ENCODE peak calls at places on chromosomes 7 and 10, in five cellular contexts. One of them, this sample, is unnamed.

GRCh38 chr7:142438235-142438922 is 180.5 kb upstream of the PRSS58 start:
- DNase-seq in body of pancreas: peak; percentile 57
- DNase-seq in thyroid gland: peak; percentile 13
- DNase-seq in cardiac muscle cell: peak; percentile 57
- DNase-seq in tibial nerve: no peak
- DNase-seq in this sample: peak; percentile 75

GRCh38 chr7:156603629-156604028 is 36.9 kb upstream of the RNF32 start:
- DNase-seq in cardiac muscle cell: no peak
- DNase-seq in body of pancreas: no peak
- DNase-seq in tibial nerve: no peak
- DNase-seq in thyroid gland: no peak
- DNase-seq in this sample: no peak

GRCh38 chr7:104207348-104207730 is 474 bp downstream of the ORC5 start:
- DNase-seq in thyroid gland: no peak
- DNase-seq in body of pancreas: no peak
- DNase-seq in tibial nerve: no peak
- DNase-seq in cardiac muscle cell: peak; percentile 12
- DNase-seq in this sample: no peak

GRCh38 chr7:70600993-70601392 is 531.0 kb upstream of the GALNT17 start:
- DNase-seq in body of pancreas: no peak
- DNase-seq in tibial nerve: no peak
- DNase-seq in thyroid gland: no peak
- DNase-seq in cardiac muscle cell: no peak
- DNase-seq in this sample: no peak

GRCh38 chr7:108009873-108010272 is 6.9 kb upstream of the LAMB1 start:
- DNase-seq in tibial nerve: no peak
- DNase-seq in cardiac muscle cell: no peak
- DNase-seq in thyroid gland: no peak
- DNase-seq in body of pancreas: no peak
- DNase-seq in this sample: no peak

GRCh38 chr7:44460325-44460724 is 30.1 kb downstream of the NUDCD3 start:
- DNase-seq in tibial nerve: no peak
- DNase-seq in body of pancreas: no peak
- DNase-seq in cardiac muscle cell: no peak
- DNase-seq in thyroid gland: no peak
- DNase-seq in this sample: no peak

GRCh38 chr10:61919646-61920215 is 18.2 kb downstream of the ARID5B start:
- DNase-seq in body of pancreas: no peak
- DNase-seq in tibial nerve: no peak
- DNase-seq in thyroid gland: no peak
- DNase-seq in cardiac muscle cell: no peak
- DNase-seq in this sample: no peak

GRCh38 chr7:18566829-18567228 is 71.3 kb downstream of the HDAC9 start:
- DNase-seq in tibial nerve: no peak
- DNase-seq in cardiac muscle cell: no peak
- DNase-seq in body of pancreas: no peak
- DNase-seq in thyroid gland: no peak
- DNase-seq in this sample: no peak

GRCh38 chr10:132058111-132058745 is 7.5 kb upstream of the JAKMIP3 start:
- DNase-seq in cardiac muscle cell: no peak
- DNase-seq in body of pancreas: no peak
- DNase-seq in tibial nerve: no peak
- DNase-seq in thyroid gland: no peak
- DNase-seq in this sample: peak; percentile 33

GRCh38 chr10:11210211-11210922 is 192.7 kb downstream of the CELF2 start:
- DNase-seq in cardiac muscle cell: no peak
- DNase-seq in tibial nerve: no peak
- DNase-seq in body of pancreas: no peak
- DNase-seq in thyroid gland: peak; percentile 68
- DNase-seq in this sample: no peak

GRCh38 chr7:11557627-11558026 is 274.4 kb downstream of the THSD7A start:
- DNase-seq in thyroid gland: no peak
- DNase-seq in body of pancreas: no peak
- DNase-seq in cardiac muscle cell: peak; percentile 11
- DNase-seq in tibial nerve: no peak
- DNase-seq in this sample: no peak
- TF ChIP-seq CTCF in thyroid gland: no peak
- TF ChIP-seq CTCF in body of pancreas: peak; percentile 30
- TF ChIP-seq CTCF in cardiac muscle cell: peak; percentile 54
- TF ChIP-seq CTCF in tibial nerve: peak; percentile 7
- TF ChIP-seq CTCF in this sample: no peak

GRCh38 chr7:31811650-31812461 is 124.8 kb downstream of the PPP1R17 start:
- DNase-seq in tibial nerve: no peak
- DNase-seq in cardiac muscle cell: no peak
- DNase-seq in body of pancreas: peak; percentile 10
- DNase-seq in thyroid gland: no peak
- DNase-seq in this sample: peak; percentile 42
- H3K27ac ChIP-seq in tibial nerve: peak overlapping the region; percentile 52
- H3K27ac ChIP-seq in cardiac muscle cell: no peak overlapping the region
- H3K27ac ChIP-seq in body of pancreas: peak overlapping the region; percentile 50
- H3K27ac ChIP-seq in thyroid gland: no peak overlapping the region
- H3K27ac ChIP-seq in this sample: no peak overlapping the region

GRCh38 chr7:152333134-152333533 is 102.7 kb downstream of the KMT2C start:
- DNase-seq in body of pancreas: no peak
- DNase-seq in cardiac muscle cell: no peak
- DNase-seq in tibial nerve: no peak
- DNase-seq in thyroid gland: no peak
- DNase-seq in this sample: no peak

GRCh38 chr7:152338553-152338952 is 97.2 kb downstream of the KMT2C start:
- DNase-seq in thyroid gland: no peak
- DNase-seq in cardiac muscle cell: no peak
- DNase-seq in tibial nerve: no peak
- DNase-seq in body of pancreas: no peak
- DNase-seq in this sample: no peak

GRCh38 chr7:152341039-152341913 is 94.5 kb downstream of the KMT2C start:
- DNase-seq in thyroid gland: peak; percentile 68
- DNase-seq in body of pancreas: peak; percentile 70
- DNase-seq in cardiac muscle cell: peak; percentile 46
- DNase-seq in tibial nerve: no peak
- DNase-seq in this sample: no peak

GRCh38 chr7:152335900-152336571 is 99.8 kb downstream of the KMT2C start:
- DNase-seq in tibial nerve: no peak
- DNase-seq in cardiac muscle cell: no peak
- DNase-seq in body of pancreas: no peak
- DNase-seq in thyroid gland: no peak
- DNase-seq in this sample: no peak

DNA sequence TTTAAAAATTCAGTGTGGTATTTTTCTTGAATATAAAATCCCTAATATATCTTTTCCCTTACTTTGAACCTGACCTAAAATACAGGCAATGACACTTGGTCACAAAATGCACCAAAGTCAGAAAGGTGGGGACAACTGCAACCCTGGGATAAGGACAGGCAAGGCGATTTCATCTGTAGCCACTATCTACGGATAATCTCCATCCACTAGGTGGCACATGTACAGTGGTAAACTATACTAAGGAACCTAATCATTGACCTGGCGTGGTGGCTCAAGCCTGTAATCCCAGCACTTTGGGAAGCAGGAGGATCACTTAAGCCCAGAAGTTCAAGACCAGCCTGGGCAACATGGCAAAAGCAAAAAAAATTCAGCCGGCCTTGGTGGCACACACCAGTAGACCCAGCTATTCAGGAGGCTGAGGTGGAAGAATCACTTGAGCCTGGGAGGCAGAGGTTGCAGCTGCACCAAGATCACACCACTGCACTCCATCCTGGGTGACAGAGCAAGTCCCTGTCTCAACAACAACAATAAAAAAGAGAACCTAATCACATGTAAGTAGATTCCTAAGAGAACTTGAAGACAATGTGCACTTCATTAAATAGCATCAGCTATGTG is 98.9 kb downstream of the KMT2C start:
- DNase-seq in thyroid gland: no peak
- DNase-seq in body of pancreas: peak; percentile 18
- DNase-seq in cardiac muscle cell: peak; percentile 9
- DNase-seq in tibial nerve: no peak
- DNase-seq in this sample: no peak
- H3K4me1 ChIP-seq in thyroid gland: peaks cover 40% of the 10 kb centered on the region
- H3K4me1 ChIP-seq in body of pancreas: peaks cover 27% of the 10 kb centered on the region
- H3K4me1 ChIP-seq in cardiac muscle cell: peaks cover 9% of the 10 kb centered on the region
- H3K4me1 ChIP-seq in tibial nerve: peaks cover 72% of the 10 kb centered on the region
- H3K4me1 ChIP-seq in this sample: peaks cover 10% of the 10 kb centered on the region

GRCh38 chr7:155371884-155372781 is 74.5 kb downstream of the INSIG1 start:
- DNase-seq in tibial nerve: no peak
- DNase-seq in thyroid gland: no peak
- DNase-seq in body of pancreas: peak; percentile 40
- DNase-seq in cardiac muscle cell: no peak
- DNase-seq in this sample: peak; percentile 89
- TF ChIP-seq CTCF in tibial nerve: peak; percentile 12
- TF ChIP-seq CTCF in thyroid gland: no peak
- TF ChIP-seq CTCF in body of pancreas: peak; percentile 35
- TF ChIP-seq CTCF in cardiac muscle cell: peak; percentile 37
- TF ChIP-seq CTCF in this sample: peak; percentile 31

GRCh38 chr7:137878333-137878961 is 31.7 kb upstream of the DGKI start:
- DNase-seq in cardiac muscle cell: no peak
- DNase-seq in thyroid gland: peak; percentile 73
- DNase-seq in body of pancreas: peak; percentile 36
- DNase-seq in tibial nerve: no peak
- DNase-seq in this sample: peak; percentile 68
- H3K27ac ChIP-seq in cardiac muscle cell: peak overlapping the region; percentile 26
- H3K27ac ChIP-seq in thyroid gland: peak overlapping the region; percentile 90
- H3K27ac ChIP-seq in body of pancreas: no peak overlapping the region
- H3K27ac ChIP-seq in tibial nerve: peak overlapping the region; percentile 65
- H3K27ac ChIP-seq in this sample: peak overlapping the region; percentile 35